ENCODE peak calls at places on chromosomes 4 and X, in eight cellular contexts. V is hepatic stellate cell; K is activated naive CD4-positive, alpha-beta T cell treated with Interleukin-2 at 50 U/mL for 16 hours; M is T-helper 17 cell; L is T-helper 1 cell; N is RWPE1; Y is activated CD4-positive, CD25-positive, alpha-beta regulatory T cell treated with anti-CD3 and anti-CD28 coated beads, Interleukin-2, amount 50 U/mL, for 72 hours; B is GM03348. P is an unnamed sample.
A peak's percentile ranks its signal among the peaks of the same experiment; 100 is the strongest.

GRCh38 chrX:41758391-41758790 is 34.4 kb downstream of the GPR82 start:
- DNase-seq in Y (no peak), B (no peak), N (no peak), M (no peak), V (no peak), K (no peak), L (no peak), P (no peak)

GRCh38 chr4:74370912-74371311 is 6.0 kb downstream of the EREG start:
- DNase-seq in V (peak; percentile 49), N (peak; percentile 42), K (no peak), M (no peak), Y (no peak), L (peak; percentile 3), B (peak; percentile 53), P (no peak)

GRCh38 chr4:85861064-85861767 is 386.3 kb downstream of the ARHGAP24 start:
- DNase-seq in V (no peak), Y (no peak), N (no peak), M (no peak), K (no peak), B (no peak), L (no peak), P (no peak)

GRCh38 chr4:1329408-1330371 is 17.3 kb upstream of the UVSSA start:
- DNase-seq in K (peak; percentile 17), V (no peak), B (no peak), Y (no peak), M (peak; percentile 51), L (no peak), N (peak; percentile 64), P (no peak)

GRCh38 chr4:20252656-20253271 is 1.1 kb downstream of the SLIT2 start:
- DNase-seq in L (no peak), V (peak; percentile 59), B (peak; percentile 52), Y (no peak), K (no peak), M (no peak), N (no peak), P (no peak)

GRCh38 chr4:4320528-4320927 is 30.5 kb downstream of the ZBTB49 start:
- DNase-seq in B (no peak), Y (no peak), L (no peak), V (no peak), M (no peak), N (no peak), K (no peak), P (no peak)

GRCh38 chrX:41029332-41029731 is 55.9 kb upstream of the USP9X start:
- DNase-seq in K (no peak), Y (no peak), B (no peak), N (no peak), M (no peak), L (no peak), V (no peak), P (no peak)

GRCh38 chr4:78951862-78952472 is 12.7 kb upstream of the PAQR3 start:
- DNase-seq in M (no peak), K (no peak), Y (no peak), L (no peak), V (peak; percentile 16), N (peak; percentile 34), B (peak; percentile 70), P (peak; percentile 23)

GRCh38 chr4:182213024-182213423 is 30.2 kb upstream of the TENM3 start:
- DNase-seq in K (no peak), V (no peak), L (no peak), N (no peak), B (peak; percentile 21), Y (no peak), M (no peak), P (no peak)

GRCh38 chr4:30757357-30757756 is 37.2 kb downstream of the PCDH7 start:
- DNase-seq in N (peak; percentile 87), M (no peak), Y (no peak), B (peak; percentile 71), K (no peak), L (no peak), V (peak; percentile 20), P (no peak)

GRCh38 chrX:68498508-68499379 is at the start of gene YIPF6:
- DNase-seq in K (peak; percentile 71), L (peak; percentile 51), Y (peak; percentile 68), M (peak; percentile 36), B (peak; percentile 83), V (peak; percentile 69), N (peak; percentile 52), P (peak; percentile 76)

GRCh38 chr4:164550989-164551712 is 202.8 kb upstream of the SMIM31 start:
- DNase-seq in Y (no peak), L (no peak), B (no peak), N (no peak), M (no peak), V (no peak), K (no peak), P (no peak)

GRCh38 chr4:4432341-4433125 is 45.6 kb downstream of the NSG1 start:
- DNase-seq in N (no peak), K (no peak), M (no peak), Y (no peak), B (no peak), V (no peak), L (no peak), P (no peak)

GRCh38 chrX:37796805-37797204 is 16.9 kb downstream of the CYBB start:
- DNase-seq in Y (no peak), N (no peak), B (no peak), M (no peak), K (no peak), L (no peak), V (no peak), P (no peak)

GRCh38 chr4:185380320-185380719 is 15.4 kb downstream of the LRP2BP start:
- DNase-seq in V (no peak), L (no peak), N (no peak), M (no peak), K (no peak), Y (no peak), B (no peak), P (no peak)

GRCh38 chrX:85851418-85851817 is 195.9 kb downstream of the CHM start:
- DNase-seq in M (no peak), Y (no peak), V (no peak), B (peak; percentile 1), N (peak; percentile 1), L (no peak), K (no peak), P (no peak)

GRCh38 chrX:71998836-71999509 is 88.3 kb downstream of the NHSL2 start:
- DNase-seq in L (peak; percentile 19), V (peak; percentile 38), K (peak; percentile 30), M (peak; percentile 14), Y (no peak), B (peak; percentile 30), N (peak; percentile 21), P (no peak)

GRCh38 chr4:76373919-76374552 is 46.9 kb downstream of the CCDC158 start:
- DNase-seq in L (no peak), V (no peak), N (no peak), B (no peak), K (no peak), M (no peak), Y (no peak), P (no peak)

GRCh38 chrX:30814978-30815377 is 74.1 kb downstream of the TAB3 start:
- DNase-seq in N (no peak), Y (no peak), L (no peak), M (no peak), K (no peak), V (no peak), B (no peak), P (no peak)

GRCh38 chr4:1208266-1208961 is 36.0 kb upstream of the SPON2 start:
- DNase-seq in Y (no peak), V (no peak), K (no peak), B (no peak), L (no peak), M (peak; percentile 4), N (no peak), P (no peak)

GRCh38 chr4:158624889-158625478 is 46.7 kb downstream of the C4orf46 start:
- DNase-seq in V (no peak), L (no peak), N (peak; percentile 54), M (no peak), K (no peak), Y (no peak), B (peak; percentile 52), P (no peak)

GRCh38 chr4:150224896-150225591 is 146.8 kb downstream of the DCLK2 start:
- DNase-seq in K (no peak), Y (no peak), N (no peak), V (peak; percentile 66), L (no peak), B (peak; percentile 69), M (no peak), P (no peak)

GRCh38 chrX:40855411-40855810 is 120.1 kb upstream of the MED14 start:
- DNase-seq in N (peak; percentile 26), B (no peak), K (no peak), V (no peak), M (no peak), L (no peak), Y (no peak), P (no peak)

GRCh38 chr4:108342325-108342986 is 173.7 kb upstream of the LEF1 start:
- DNase-seq in N (no peak), V (no peak), K (no peak), Y (no peak), L (no peak), M (no peak), B (no peak), P (no peak)

GRCh38 chrX:77009691-77010090 is 437.5 kb upstream of the FGF16 start:
- DNase-seq in Y (no peak), N (no peak), L (no peak), K (no peak), B (peak; percentile 49), V (no peak), M (no peak), P (no peak)

GRCh38 chr4:159434496-159435241 is 331.8 kb downstream of the RAPGEF2 start:
- DNase-seq in V (peak; percentile 33), Y (no peak), M (no peak), N (peak; percentile 52), K (no peak), L (no peak), B (peak; percentile 29), P (no peak)

GRCh38 chr4:38179690-38180299 is 219.6 kb downstream of the PTTG2 start:
- DNase-seq in Y (peak; percentile 72), N (peak; percentile 64), B (peak; percentile 64), K (peak; percentile 75), M (peak; percentile 65), L (peak; percentile 71), V (peak; percentile 56), P (peak; percentile 86)

GRCh38 chrX:576904-577303 is 53.7 kb upstream of the SHOX start:
- DNase-seq in L (no peak), V (no peak), Y (no peak), N (no peak), M (no peak), B (no peak), K (no peak), P (no peak)